ENCODE peak calls at places on chromosomes 2 and 18, in six cellular contexts. H is H9, G is fibroblast of lung, K is GM06990, O is Panc1, D is suprapubic skin. U is an unnamed sample.

GRCh38 chr2:44943693-44944101 is 2.2 kb downstream of the SIX3 start:
- DNase-seq in H (peak; percentile 61), G (no peak), K (no peak), O (no peak), D (no peak), U (no peak)

GRCh38 chr18:23652232-23652631 is 10.5 kb downstream of the ANKRD29 start:
- DNase-seq in H (no peak), G (no peak), K (no peak), O (no peak), D (no peak), U (no peak)

GRCh38 chr2:240701091-240701735 is 9.5 kb downstream of the AQP12A start:
- DNase-seq in H (no peak), G (no peak), K (no peak), O (no peak), D (peak; percentile 68), U (no peak)

GRCh38 chr18:22542400-22542835 is 124.7 kb upstream of the CTAGE1 start:
- DNase-seq in H (no peak), G (peak; percentile 81), K (no peak), O (no peak), D (no peak), U (no peak)

GRCh38 chr2:3198119-3198518 is 179.5 kb downstream of the EIPR1 start:
- DNase-seq in H (peak; percentile 79), G (peak; percentile 24), K (no peak), O (no peak), D (no peak), U (no peak)

GRCh38 chr2:15325296-15325695 is 235.8 kb downstream of the NBAS start:
- DNase-seq in H (no peak), G (no peak), K (no peak), O (no peak), D (no peak), U (no peak)

GRCh38 chr2:222842517-222843174 is 18.2 kb upstream of the ACSL3 start:
- DNase-seq in H (no peak), G (peak; percentile 57), K (no peak), O (no peak), D (no peak), U (no peak)

GRCh38 chr2:25063876-25064660 is 22.2 kb downstream of the EFR3B start:
- DNase-seq in H (no peak), G (peak; percentile 64), K (peak; percentile 25), O (no peak), D (no peak), U (no peak)

GRCh38 chr2:2847131-2847740 is 516.2 kb upstream of the MYT1L start:
- DNase-seq in H (no peak), G (no peak), K (no peak), O (no peak), D (no peak), U (no peak)

GRCh38 chr2:32652555-32653209 is 24.8 kb downstream of the TTC27 start:
- DNase-seq in H (no peak), G (peak; percentile 37), K (no peak), O (no peak), D (no peak), U (no peak)

GRCh38 chr2:191933307-191934105 is 86.6 kb upstream of the CAVIN2 start:
- DNase-seq in H (no peak), G (peak; percentile 24), K (peak; percentile 21), O (no peak), D (no peak), U (no peak)

GRCh38 chr2:42314892-42315468 is 46.0 kb downstream of the COX7A2L start:
- DNase-seq in H (no peak), G (peak; percentile 93), K (no peak), O (peak; percentile 67), D (no peak), U (no peak)

GRCh38 chr2:145016711-145017110 is 496.8 kb upstream of the ZEB2 start:
- DNase-seq in H (no peak), G (no peak), K (no peak), O (no peak), D (no peak), U (no peak)

GRCh38 chr2:120613742-120614481 is 121.8 kb upstream of the GLI2 start:
- DNase-seq in H (no peak), G (peak; percentile 91), K (no peak), O (no peak), D (no peak), U (no peak)

GRCh38 chr2:39837856-39838453 is 58.9 kb upstream of the THUMPD2 start:
- DNase-seq in H (peak; percentile 65), G (peak; percentile 40), K (no peak), O (peak; percentile 28), D (no peak), U (no peak)

GRCh38 chr2:31110998-31111397 is 27.2 kb downstream of the GALNT14 start:
- DNase-seq in H (no peak), G (no peak), K (no peak), O (no peak), D (no peak), U (no peak)

GRCh38 chr2:72090781-72091482 is 56.7 kb downstream of the CYP26B1 start:
- DNase-seq in H (no peak), G (no peak), K (no peak), O (no peak), D (peak; percentile 72), U (no peak)

GRCh38 chr2:197871780-197872456 is 67.5 kb downstream of the PLCL1 start:
- DNase-seq in H (no peak), G (no peak), K (no peak), O (no peak), D (no peak), U (no peak)

GRCh38 chr2:226674123-226674522 is 125.5 kb downstream of the IRS1 start:
- DNase-seq in H (no peak), G (peak; percentile 13), K (no peak), O (no peak), D (no peak), U (no peak)

GRCh38 chr2:233982421-233983121 is 65.4 kb downstream of the TRPM8 start:
- DNase-seq in H (no peak), G (peak; percentile 98), K (no peak), O (no peak), D (no peak), U (no peak)

GRCh38 chr18:51878724-51879123 is 461.3 kb upstream of the DCC start:
- DNase-seq in H (no peak), G (no peak), K (no peak), O (no peak), D (no peak), U (no peak)

GRCh38 chr2:124323321-124323720 is 298.2 kb downstream of the CNTNAP5 start:
- DNase-seq in H (no peak), G (peak; percentile 0), K (no peak), O (no peak), D (no peak), U (no peak)

GRCh38 chr2:73952499-73953446 is 26.1 kb downstream of the DGUOK start:
- DNase-seq in H (no peak), G (peak; percentile 70), K (no peak), O (no peak), D (no peak), U (no peak)

GRCh38 chr2:73961274-73961673 is 23.4 kb upstream of the TET3 start:
- DNase-seq in H (no peak), G (no peak), K (no peak), O (no peak), D (no peak), U (no peak)

GRCh38 chr2:73961823-73962615 is 22.7 kb upstream of the TET3 start:
- DNase-seq in H (no peak), G (no peak), K (no peak), O (no peak), D (no peak), U (no peak)

DNA sequence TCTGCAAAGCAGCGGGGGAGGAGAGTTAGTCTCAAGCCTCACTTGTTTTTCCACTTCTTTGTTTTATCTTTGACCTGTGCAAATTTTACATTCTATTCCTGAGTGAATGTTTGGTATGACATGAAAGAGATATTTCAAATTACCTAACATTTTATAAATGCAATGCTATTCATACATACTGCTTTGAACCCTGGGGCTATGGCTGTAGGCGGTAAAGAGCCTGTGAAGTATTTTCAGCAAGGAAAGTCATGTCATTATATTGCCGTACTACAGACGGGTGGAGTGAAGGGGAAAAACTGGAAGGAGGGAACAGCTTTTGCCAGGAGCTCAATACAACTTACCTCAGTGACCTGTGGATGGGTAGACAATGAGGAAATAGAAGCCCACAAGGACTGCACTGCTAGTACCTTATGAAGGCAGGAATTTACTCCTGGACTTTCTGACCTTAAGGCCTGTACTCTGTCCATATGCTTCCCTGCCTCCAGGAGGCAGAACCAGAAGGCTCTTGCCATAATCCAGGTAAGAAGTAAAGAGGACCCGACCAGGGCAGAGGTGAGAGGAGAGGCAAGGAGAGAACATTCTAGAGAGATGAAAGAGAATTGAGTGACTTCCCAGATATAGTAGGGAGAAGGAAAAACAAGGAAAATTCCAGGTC is 28.4 kb upstream of the TET3 start:
- DNase-seq in H (no peak), G (no peak), K (no peak), O (no peak), D (no peak), U (no peak)
- H3K27me3 ChIP-seq in H (no peaks in the 10 kb centered on the region), G (no peaks in the 10 kb centered on the region), K (no peaks in the 10 kb centered on the region), O (no peaks in the 10 kb centered on the region), D (no peaks in the 10 kb centered on the region), U (no peaks in the 10 kb centered on the region)

DNA sequence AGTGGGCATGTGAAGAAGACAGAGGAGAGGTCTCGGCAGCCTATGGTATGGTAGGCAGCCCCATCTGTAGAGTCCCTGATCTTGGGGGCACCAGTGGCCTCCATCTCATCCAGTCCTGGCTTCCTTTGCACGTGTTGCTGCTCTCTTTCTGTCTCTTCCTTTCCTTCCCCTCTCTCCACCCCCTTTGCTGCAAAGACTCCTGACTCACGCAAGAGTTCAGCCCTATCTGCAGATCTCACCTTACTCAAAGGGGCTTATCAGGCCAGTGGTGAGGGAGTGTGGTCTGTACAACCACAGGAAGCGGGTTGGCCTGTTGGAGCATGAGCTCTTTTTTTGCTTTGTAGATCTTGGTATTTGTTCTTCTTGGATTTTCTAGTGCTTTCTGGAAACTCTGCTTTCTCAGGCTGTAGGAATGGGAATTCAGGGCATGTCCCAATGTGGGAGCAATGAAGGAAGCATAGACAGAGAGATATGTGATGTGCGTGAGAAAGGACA is 14.6 kb upstream of the NT5DC4 start:
- DNase-seq in H (no peak), G (peak; percentile 97), K (peak; percentile 71), O (no peak), D (peak; percentile 47), U (peak; percentile 71)
- H3K27me3 ChIP-seq in H (no peaks in the 10 kb centered on the region), G (no peaks in the 10 kb centered on the region), K (no peaks in the 10 kb centered on the region), O (no peaks in the 10 kb centered on the region), D (peaks cover 2% of the 10 kb centered on the region), U (no peaks in the 10 kb centered on the region)

GRCh38 chr18:12102136-12102842 is 8.6 kb downstream of the ANKRD62 start:
- DNase-seq in H (no peak), G (no peak), K (no peak), O (no peak), D (no peak), U (no peak)
- H3K27me3 ChIP-seq in H (no peaks in the 10 kb centered on the region), G (no peaks in the 10 kb centered on the region), K (no peaks in the 10 kb centered on the region), O (peaks cover 19% of the 10 kb centered on the region), D (no peaks in the 10 kb centered on the region), U (peaks cover 4% of the 10 kb centered on the region)

DNA sequence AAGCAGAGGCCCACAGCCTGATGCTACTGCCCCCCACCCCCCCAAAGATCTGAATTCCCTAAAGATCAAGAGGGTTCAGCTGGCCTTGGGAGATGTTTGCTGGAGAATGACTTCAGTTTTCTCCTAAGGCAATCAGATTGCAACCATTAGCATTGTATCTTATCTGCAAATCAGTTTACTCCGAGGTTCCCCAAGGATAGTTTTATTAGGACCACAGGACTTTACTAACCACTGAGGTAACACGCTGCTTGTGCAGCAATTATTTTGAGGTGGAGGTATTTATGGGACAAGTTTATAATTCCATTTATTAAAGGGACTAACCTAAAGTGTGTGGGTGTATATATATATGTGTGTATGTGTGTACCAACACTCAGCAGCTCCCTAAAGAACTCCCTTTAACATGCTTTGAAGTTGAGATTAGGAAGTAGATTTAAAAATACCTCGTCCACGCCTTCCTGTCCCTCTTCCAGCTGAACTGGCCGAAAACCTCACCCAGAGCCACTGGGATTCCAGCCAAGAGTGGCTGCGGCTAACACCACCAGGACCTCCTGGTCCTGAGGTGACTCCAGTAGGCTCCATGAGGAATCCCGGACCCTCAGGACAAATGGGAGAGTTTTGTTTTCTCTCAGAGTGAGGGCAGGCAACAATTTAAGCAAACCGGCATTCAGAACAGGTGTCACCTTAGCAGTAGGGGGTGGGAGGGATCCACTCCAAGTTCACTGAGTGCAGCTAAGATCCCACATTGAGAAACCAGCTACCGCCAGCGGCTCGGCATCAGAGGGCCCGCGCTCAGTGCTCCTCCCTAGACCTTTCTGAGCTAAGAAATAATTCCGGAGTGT is 3.0 kb upstream of the DLX1 start:
- DNase-seq in H (no peak), G (no peak), K (no peak), O (no peak), D (no peak), U (no peak)
- H3K27me3 ChIP-seq in H (peaks cover 81% of the 10 kb centered on the region), G (peaks cover 55% of the 10 kb centered on the region), K (no peaks in the 10 kb centered on the region), O (no peaks in the 10 kb centered on the region), D (peaks cover 88% of the 10 kb centered on the region), U (peaks cover 85% of the 10 kb centered on the region)